ENCODE peak calls at places on chromosomes 7 and 10, in seven cellular contexts. One of them, this sample, is unnamed.

GRCh38 chr7:12549106-12549505 is 21.4 kb upstream of the SCIN start:
- DNase-seq in neural progenitor cell: no peak
- DNase-seq in CD4-positive, alpha-beta memory T cell: no peak
- DNase-seq in LoVo: no peak
- DNase-seq in heart left ventricle: no peak
- DNase-seq in activated CD8-positive, alpha-beta memory T cell treated with anti-CD3 and anti-CD28 coated beads for 24 hours: no peak
- DNase-seq in EH: no peak
- DNase-seq in this sample: no peak

GRCh38 chr7:72078301-72078700 is 333.8 kb downstream of the CALN1 start:
- DNase-seq in neural progenitor cell: no peak
- DNase-seq in CD4-positive, alpha-beta memory T cell: no peak
- DNase-seq in LoVo: no peak
- DNase-seq in heart left ventricle: no peak
- DNase-seq in activated CD8-positive, alpha-beta memory T cell treated with anti-CD3 and anti-CD28 coated beads for 24 hours: no peak
- DNase-seq in EH: no peak
- DNase-seq in this sample: no peak

GRCh38 chr10:24884793-24885192 is 67.6 kb downstream of the PRTFDC1 start:
- DNase-seq in neural progenitor cell: no peak
- DNase-seq in CD4-positive, alpha-beta memory T cell: no peak
- DNase-seq in LoVo: no peak
- DNase-seq in heart left ventricle: no peak
- DNase-seq in activated CD8-positive, alpha-beta memory T cell treated with anti-CD3 and anti-CD28 coated beads for 24 hours: no peak
- DNase-seq in EH: no peak
- DNase-seq in this sample: no peak

GRCh38 chr7:127486654-127487053 is 94.1 kb upstream of the ZNF800 start:
- DNase-seq in neural progenitor cell: peak
- DNase-seq in CD4-positive, alpha-beta memory T cell: no peak
- DNase-seq in LoVo: peak
- DNase-seq in heart left ventricle: no peak
- DNase-seq in activated CD8-positive, alpha-beta memory T cell treated with anti-CD3 and anti-CD28 coated beads for 24 hours: no peak
- DNase-seq in EH: no peak
- DNase-seq in this sample: no peak

GRCh38 chr10:30763933-30764332 is 134.4 kb upstream of the LYZL2 start:
- DNase-seq in neural progenitor cell: no peak
- DNase-seq in CD4-positive, alpha-beta memory T cell: no peak
- DNase-seq in LoVo: no peak
- DNase-seq in heart left ventricle: no peak
- DNase-seq in activated CD8-positive, alpha-beta memory T cell treated with anti-CD3 and anti-CD28 coated beads for 24 hours: no peak
- DNase-seq in EH: no peak
- DNase-seq in this sample: no peak

GRCh38 chr10:36779238-36779846 is 346.1 kb upstream of the ANKRD30A start:
- DNase-seq in neural progenitor cell: peak
- DNase-seq in CD4-positive, alpha-beta memory T cell: no peak
- DNase-seq in LoVo: peak
- DNase-seq in heart left ventricle: no peak
- DNase-seq in activated CD8-positive, alpha-beta memory T cell treated with anti-CD3 and anti-CD28 coated beads for 24 hours: no peak
- DNase-seq in EH: peak
- DNase-seq in this sample: peak

GRCh38 chr10:74314166-74314565 is 163.1 kb downstream of the ADK start:
- DNase-seq in neural progenitor cell: no peak
- DNase-seq in CD4-positive, alpha-beta memory T cell: no peak
- DNase-seq in LoVo: no peak
- DNase-seq in heart left ventricle: no peak
- DNase-seq in activated CD8-positive, alpha-beta memory T cell treated with anti-CD3 and anti-CD28 coated beads for 24 hours: no peak
- DNase-seq in EH: no peak
- DNase-seq in this sample: no peak

GRCh38 chr7:92557808-92558362 is 29.3 kb downstream of the RBM48 start:
- DNase-seq in neural progenitor cell: no peak
- DNase-seq in CD4-positive, alpha-beta memory T cell: no peak
- DNase-seq in LoVo: no peak
- DNase-seq in heart left ventricle: no peak
- DNase-seq in activated CD8-positive, alpha-beta memory T cell treated with anti-CD3 and anti-CD28 coated beads for 24 hours: no peak
- DNase-seq in EH: no peak
- DNase-seq in this sample: no peak

GRCh38 chr7:11212816-11213215 is 239.1 kb downstream of the PHF14 start:
- DNase-seq in neural progenitor cell: no peak
- DNase-seq in CD4-positive, alpha-beta memory T cell: no peak
- DNase-seq in LoVo: no peak
- DNase-seq in heart left ventricle: no peak
- DNase-seq in activated CD8-positive, alpha-beta memory T cell treated with anti-CD3 and anti-CD28 coated beads for 24 hours: no peak
- DNase-seq in EH: peak
- DNase-seq in this sample: no peak

GRCh38 chr10:82267014-82267413 is 392.0 kb downstream of the NRG3 start:
- DNase-seq in neural progenitor cell: no peak
- DNase-seq in CD4-positive, alpha-beta memory T cell: no peak
- DNase-seq in LoVo: no peak
- DNase-seq in heart left ventricle: no peak
- DNase-seq in activated CD8-positive, alpha-beta memory T cell treated with anti-CD3 and anti-CD28 coated beads for 24 hours: no peak
- DNase-seq in EH: no peak
- DNase-seq in this sample: no peak

GRCh38 chr10:126902157-126902556 is 3.1 kb upstream of the DOCK1 start:
- DNase-seq in neural progenitor cell: no peak
- DNase-seq in CD4-positive, alpha-beta memory T cell: no peak
- DNase-seq in LoVo: peak
- DNase-seq in heart left ventricle: no peak
- DNase-seq in activated CD8-positive, alpha-beta memory T cell treated with anti-CD3 and anti-CD28 coated beads for 24 hours: no peak
- DNase-seq in EH: peak
- DNase-seq in this sample: no peak

GRCh38 chr10:16996530-16996964 is 133.1 kb downstream of the CUBN start:
- DNase-seq in neural progenitor cell: no peak
- DNase-seq in CD4-positive, alpha-beta memory T cell: no peak
- DNase-seq in LoVo: no peak
- DNase-seq in heart left ventricle: no peak
- DNase-seq in activated CD8-positive, alpha-beta memory T cell treated with anti-CD3 and anti-CD28 coated beads for 24 hours: no peak
- DNase-seq in EH: peak
- DNase-seq in this sample: no peak

GRCh38 chr7:13725591-13725990 is 263.9 kb downstream of the ETV1 start:
- DNase-seq in neural progenitor cell: no peak
- DNase-seq in CD4-positive, alpha-beta memory T cell: no peak
- DNase-seq in LoVo: no peak
- DNase-seq in heart left ventricle: no peak
- DNase-seq in activated CD8-positive, alpha-beta memory T cell treated with anti-CD3 and anti-CD28 coated beads for 24 hours: no peak
- DNase-seq in EH: no peak
- DNase-seq in this sample: no peak

GRCh38 chr7:138632866-138633602 is 68.1 kb downstream of the SVOPL start:
- DNase-seq in neural progenitor cell: no peak
- DNase-seq in CD4-positive, alpha-beta memory T cell: no peak
- DNase-seq in LoVo: no peak
- DNase-seq in heart left ventricle: no peak
- DNase-seq in activated CD8-positive, alpha-beta memory T cell treated with anti-CD3 and anti-CD28 coated beads for 24 hours: no peak
- DNase-seq in EH: no peak
- DNase-seq in this sample: peak

GRCh38 chr7:50505553-50505952 is 55.4 kb upstream of the FIGNL1 start:
- DNase-seq in neural progenitor cell: no peak
- DNase-seq in CD4-positive, alpha-beta memory T cell: no peak
- DNase-seq in LoVo: no peak
- DNase-seq in heart left ventricle: no peak
- DNase-seq in activated CD8-positive, alpha-beta memory T cell treated with anti-CD3 and anti-CD28 coated beads for 24 hours: no peak
- DNase-seq in EH: no peak
- DNase-seq in this sample: no peak

GRCh38 chr7:2553831-2554581 is 1.3 kb downstream of the BRAT1 start:
- DNase-seq in neural progenitor cell: no peak
- DNase-seq in CD4-positive, alpha-beta memory T cell: no peak
- DNase-seq in LoVo: no peak
- DNase-seq in heart left ventricle: no peak
- DNase-seq in activated CD8-positive, alpha-beta memory T cell treated with anti-CD3 and anti-CD28 coated beads for 24 hours: no peak
- DNase-seq in EH: no peak
- DNase-seq in this sample: no peak

GRCh38 chr10:57972783-57973182 is 294.9 kb downstream of the IPMK start:
- DNase-seq in neural progenitor cell: no peak
- DNase-seq in CD4-positive, alpha-beta memory T cell: no peak
- DNase-seq in LoVo: no peak
- DNase-seq in heart left ventricle: no peak
- DNase-seq in activated CD8-positive, alpha-beta memory T cell treated with anti-CD3 and anti-CD28 coated beads for 24 hours: no peak
- DNase-seq in EH: peak
- DNase-seq in this sample: no peak

GRCh38 chr7:157278791-157279678 is 57.8 kb upstream of the DNAJB6 start:
- DNase-seq in neural progenitor cell: no peak
- DNase-seq in CD4-positive, alpha-beta memory T cell: no peak
- DNase-seq in LoVo: no peak
- DNase-seq in heart left ventricle: peak
- DNase-seq in activated CD8-positive, alpha-beta memory T cell treated with anti-CD3 and anti-CD28 coated beads for 24 hours: no peak
- DNase-seq in EH: peak
- DNase-seq in this sample: no peak

GRCh38 chr10:125774144-125774543 is 1.5 kb downstream of the MMP21 start:
- DNase-seq in neural progenitor cell: no peak
- DNase-seq in CD4-positive, alpha-beta memory T cell: no peak
- DNase-seq in LoVo: no peak
- DNase-seq in heart left ventricle: no peak
- DNase-seq in activated CD8-positive, alpha-beta memory T cell treated with anti-CD3 and anti-CD28 coated beads for 24 hours: no peak
- DNase-seq in EH: no peak
- DNase-seq in this sample: no peak

GRCh38 chr7:45146531-45147379 is 10.8 kb upstream of the RAMP3 start:
- DNase-seq in neural progenitor cell: no peak
- DNase-seq in CD4-positive, alpha-beta memory T cell: no peak
- DNase-seq in LoVo: no peak
- DNase-seq in heart left ventricle: no peak
- DNase-seq in activated CD8-positive, alpha-beta memory T cell treated with anti-CD3 and anti-CD28 coated beads for 24 hours: no peak
- DNase-seq in EH: no peak
- DNase-seq in this sample: no peak

GRCh38 chr10:75751232-75751631 is 319.8 kb downstream of the LRMDA start:
- DNase-seq in neural progenitor cell: no peak
- DNase-seq in CD4-positive, alpha-beta memory T cell: no peak
- DNase-seq in LoVo: no peak
- DNase-seq in heart left ventricle: no peak
- DNase-seq in activated CD8-positive, alpha-beta memory T cell treated with anti-CD3 and anti-CD28 coated beads for 24 hours: no peak
- DNase-seq in EH: no peak
- DNase-seq in this sample: no peak

GRCh38 chr7:41709621-41710020 is 6.7 kb upstream of the INHBA start:
- DNase-seq in neural progenitor cell: no peak
- DNase-seq in CD4-positive, alpha-beta memory T cell: no peak
- DNase-seq in LoVo: no peak
- DNase-seq in heart left ventricle: no peak
- DNase-seq in activated CD8-positive, alpha-beta memory T cell treated with anti-CD3 and anti-CD28 coated beads for 24 hours: no peak
- DNase-seq in EH: peak
- DNase-seq in this sample: no peak

GRCh38 chr7:91397612-91398011 is 133.4 kb downstream of the FZD1 start:
- DNase-seq in neural progenitor cell: no peak
- DNase-seq in CD4-positive, alpha-beta memory T cell: no peak
- DNase-seq in LoVo: no peak
- DNase-seq in heart left ventricle: no peak
- DNase-seq in activated CD8-positive, alpha-beta memory T cell treated with anti-CD3 and anti-CD28 coated beads for 24 hours: no peak
- DNase-seq in EH: no peak
- DNase-seq in this sample: no peak

GRCh38 chr10:98560585-98560984 is 113.8 kb upstream of the HPS1 start:
- DNase-seq in neural progenitor cell: no peak
- DNase-seq in CD4-positive, alpha-beta memory T cell: no peak
- DNase-seq in LoVo: no peak
- DNase-seq in heart left ventricle: no peak
- DNase-seq in activated CD8-positive, alpha-beta memory T cell treated with anti-CD3 and anti-CD28 coated beads for 24 hours: no peak
- DNase-seq in EH: peak
- DNase-seq in this sample: no peak

GRCh38 chr7:78090616-78091015 is 292.0 kb downstream of the PHTF2 start:
- DNase-seq in neural progenitor cell: no peak
- DNase-seq in CD4-positive, alpha-beta memory T cell: no peak
- DNase-seq in LoVo: no peak
- DNase-seq in heart left ventricle: no peak
- DNase-seq in activated CD8-positive, alpha-beta memory T cell treated with anti-CD3 and anti-CD28 coated beads for 24 hours: no peak
- DNase-seq in EH: peak
- DNase-seq in this sample: no peak

GRCh38 chr10:22244855-22245254 is 27.0 kb upstream of the EBLN1 start:
- DNase-seq in neural progenitor cell: no peak
- DNase-seq in CD4-positive, alpha-beta memory T cell: no peak
- DNase-seq in LoVo: no peak
- DNase-seq in heart left ventricle: no peak
- DNase-seq in activated CD8-positive, alpha-beta memory T cell treated with anti-CD3 and anti-CD28 coated beads for 24 hours: no peak
- DNase-seq in EH: no peak
- DNase-seq in this sample: no peak

GRCh38 chr7:36076073-36076472 is 77.0 kb upstream of the EEPD1 start:
- DNase-seq in neural progenitor cell: no peak
- DNase-seq in CD4-positive, alpha-beta memory T cell: no peak
- DNase-seq in LoVo: no peak
- DNase-seq in heart left ventricle: no peak
- DNase-seq in activated CD8-positive, alpha-beta memory T cell treated with anti-CD3 and anti-CD28 coated beads for 24 hours: no peak
- DNase-seq in EH: no peak
- DNase-seq in this sample: no peak

GRCh38 chr10:92112462-92112861 is 178.4 kb downstream of the CPEB3 start:
- DNase-seq in neural progenitor cell: no peak
- DNase-seq in CD4-positive, alpha-beta memory T cell: no peak
- DNase-seq in LoVo: no peak
- DNase-seq in heart left ventricle: no peak
- DNase-seq in activated CD8-positive, alpha-beta memory T cell treated with anti-CD3 and anti-CD28 coated beads for 24 hours: no peak
- DNase-seq in EH: no peak
- DNase-seq in this sample: no peak

GRCh38 chr10:14873090-14873760 is 5.4 kb upstream of the SUV39H2 start:
- DNase-seq in neural progenitor cell: no peak
- DNase-seq in CD4-positive, alpha-beta memory T cell: no peak
- DNase-seq in LoVo: no peak
- DNase-seq in heart left ventricle: no peak
- DNase-seq in activated CD8-positive, alpha-beta memory T cell treated with anti-CD3 and anti-CD28 coated beads for 24 hours: no peak
- DNase-seq in EH: peak
- DNase-seq in this sample: no peak

GRCh38 chr10:104254493-104255243 is at the start of gene GSTO1:
- DNase-seq in neural progenitor cell: peak
- DNase-seq in CD4-positive, alpha-beta memory T cell: peak
- DNase-seq in LoVo: peak
- DNase-seq in heart left ventricle: peak
- DNase-seq in activated CD8-positive, alpha-beta memory T cell treated with anti-CD3 and anti-CD28 coated beads for 24 hours: peak
- DNase-seq in EH: peak
- DNase-seq in this sample: peak

GRCh38 chr7:151459726-151460473 is 20.0 kb upstream of the CRYGN start:
- DNase-seq in neural progenitor cell: peak
- DNase-seq in CD4-positive, alpha-beta memory T cell: no peak
- DNase-seq in LoVo: peak
- DNase-seq in heart left ventricle: peak
- DNase-seq in activated CD8-positive, alpha-beta memory T cell treated with anti-CD3 and anti-CD28 coated beads for 24 hours: peak
- DNase-seq in EH: peak
- DNase-seq in this sample: no peak

GRCh38 chr10:122655524-122656307 is 43.9 kb downstream of the C10orf120 start:
- DNase-seq in neural progenitor cell: no peak
- DNase-seq in CD4-positive, alpha-beta memory T cell: no peak
- DNase-seq in LoVo: no peak
- DNase-seq in heart left ventricle: no peak
- DNase-seq in activated CD8-positive, alpha-beta memory T cell treated with anti-CD3 and anti-CD28 coated beads for 24 hours: no peak
- DNase-seq in EH: no peak
- DNase-seq in this sample: no peak

GRCh38 chr10:43420369-43421200 is 11.6 kb upstream of the HNRNPF start:
- DNase-seq in neural progenitor cell: peak
- DNase-seq in CD4-positive, alpha-beta memory T cell: peak
- DNase-seq in LoVo: peak
- DNase-seq in heart left ventricle: peak
- DNase-seq in activated CD8-positive, alpha-beta memory T cell treated with anti-CD3 and anti-CD28 coated beads for 24 hours: peak
- DNase-seq in EH: peak
- DNase-seq in this sample: peak

GRCh38 chr7:101330011-101330484 is 8.4 kb upstream of the IFT22 start:
- DNase-seq in neural progenitor cell: no peak
- DNase-seq in CD4-positive, alpha-beta memory T cell: no peak
- DNase-seq in LoVo: no peak
- DNase-seq in heart left ventricle: peak
- DNase-seq in activated CD8-positive, alpha-beta memory T cell treated with anti-CD3 and anti-CD28 coated beads for 24 hours: no peak
- DNase-seq in EH: no peak
- DNase-seq in this sample: no peak

GRCh38 chr10:72353963-72354355 is 760 bp downstream of the DNAJB12 start:
- DNase-seq in neural progenitor cell: peak
- DNase-seq in CD4-positive, alpha-beta memory T cell: peak
- DNase-seq in LoVo: no peak
- DNase-seq in heart left ventricle: peak
- DNase-seq in activated CD8-positive, alpha-beta memory T cell treated with anti-CD3 and anti-CD28 coated beads for 24 hours: peak
- DNase-seq in EH: peak
- DNase-seq in this sample: no peak

GRCh38 chr10:34699904-34700303 is 115.2 kb downstream of the PARD3 start:
- DNase-seq in neural progenitor cell: no peak
- DNase-seq in CD4-positive, alpha-beta memory T cell: no peak
- DNase-seq in LoVo: no peak
- DNase-seq in heart left ventricle: no peak
- DNase-seq in activated CD8-positive, alpha-beta memory T cell treated with anti-CD3 and anti-CD28 coated beads for 24 hours: no peak
- DNase-seq in EH: no peak
- DNase-seq in this sample: no peak

GRCh38 chr10:92689663-92690210 is at the start of gene HHEX:
- DNase-seq in neural progenitor cell: peak
- DNase-seq in CD4-positive, alpha-beta memory T cell: peak
- DNase-seq in LoVo: peak
- DNase-seq in heart left ventricle: peak
- DNase-seq in activated CD8-positive, alpha-beta memory T cell treated with anti-CD3 and anti-CD28 coated beads for 24 hours: no peak
- DNase-seq in EH: peak
- DNase-seq in this sample: no peak

GRCh38 chr10:58240531-58240930 is 27.2 kb downstream of the IPMK start:
- DNase-seq in neural progenitor cell: no peak
- DNase-seq in CD4-positive, alpha-beta memory T cell: no peak
- DNase-seq in LoVo: no peak
- DNase-seq in heart left ventricle: no peak
- DNase-seq in activated CD8-positive, alpha-beta memory T cell treated with anti-CD3 and anti-CD28 coated beads for 24 hours: no peak
- DNase-seq in EH: peak
- DNase-seq in this sample: no peak